ENCODE peak calls at places on chromosomes 13 and 19, in nine cellular contexts. T is transverse colon, S is A549, A is stomach, M is upper lobe of left lung, O is H1, E is K562, Y is suprapubic skin, F is SK-N-SH. W is an unnamed sample.

GRCh38 chr19:42140125-42140754 is 8.0 kb upstream of the POU2F2 start:
- DNase-seq in E (peak; percentile 48), A (peak; percentile 41), F (no peak), S (peak; percentile 53), Y (no peak), T (peak; percentile 48), O (peak; percentile 91), M (peak; percentile 69), W (no peak)

GRCh38 chr13:80339578-80339840 is 1.4 kb downstream of the SPRY2 start:
- DNase-seq in E (peak; percentile 11), S (no peak), F (peak; percentile 63), O (no peak), T (no peak), M (no peak), Y (no peak), A (no peak), W (no peak)

GRCh38 chr13:99969934-99970760 is 1.4 kb downstream of the ZIC5 start:
- DNase-seq in T (no peak), E (peak; percentile 91), A (no peak), O (peak; percentile 76), Y (no peak), F (no peak), M (peak; percentile 84), S (peak; percentile 83), W (no peak)

GRCh38 chr13:85277753-85278152 is 521.5 kb downstream of the SLITRK6 start:
- DNase-seq in M (no peak), F (no peak), E (no peak), T (no peak), S (peak; percentile 19), A (no peak), Y (no peak), O (no peak), W (no peak)

GRCh38 chr13:33639640-33640080 is 178.3 kb upstream of the RFC3 start:
- DNase-seq in Y (no peak), S (no peak), F (no peak), A (no peak), O (no peak), T (no peak), E (no peak), M (no peak), W (no peak)

GRCh38 chr13:35978607-35979316 is 152.4 kb downstream of the DCLK1 start:
- DNase-seq in Y (no peak), T (no peak), S (peak; percentile 40), M (no peak), E (peak; percentile 25), A (no peak), O (peak; percentile 72), F (peak; percentile 54), W (no peak)

GRCh38 chr19:32337176-32337808 is 8.1 kb upstream of the ZNF507 start:
- DNase-seq in T (no peak), Y (no peak), S (no peak), A (no peak), E (no peak), F (no peak), O (no peak), M (no peak), W (no peak)

GRCh38 chr13:113491418-113491883 is 940 bp upstream of the DCUN1D2 start:
- DNase-seq in Y (no peak), F (peak; percentile 78), A (peak; percentile 37), E (peak; percentile 61), T (peak; percentile 33), M (peak; percentile 81), O (peak; percentile 70), S (peak; percentile 20), W (no peak)

GRCh38 chr13:93230466-93230865 is 3.9 kb downstream of the GPC6 start:
- DNase-seq in S (no peak), E (no peak), M (no peak), O (no peak), A (no peak), F (no peak), Y (no peak), T (no peak), W (no peak)

GRCh38 chr13:37526710-37527446 is 71.7 kb downstream of the POSTN start:
- DNase-seq in T (no peak), S (no peak), O (no peak), Y (no peak), M (no peak), F (no peak), E (no peak), A (no peak), W (peak; percentile 8)

GRCh38 chr19:5434970-5435641 is 20.1 kb upstream of the ZNRF4 start:
- DNase-seq in Y (no peak), F (no peak), A (no peak), M (no peak), T (no peak), S (peak; percentile 74), O (no peak), E (peak; percentile 83), W (no peak)

GRCh38 chr19:4183967-4184717 is 1.7 kb downstream of the ANKRD24 start:
- DNase-seq in A (no peak), T (no peak), O (no peak), M (peak; percentile 81), Y (no peak), S (no peak), E (no peak), F (no peak), W (no peak)

GRCh38 chr19:36027696-36028095 is 5.0 kb downstream of the CLIP3 start:
- DNase-seq in E (no peak), O (no peak), A (no peak), M (no peak), T (no peak), Y (no peak), S (no peak), F (no peak), W (no peak)

GRCh38 chr13:19618925-19619324 is 14.5 kb upstream of the MPHOSPH8 start:
- DNase-seq in O (peak; percentile 46), A (no peak), S (peak; percentile 36), Y (no peak), T (no peak), F (peak; percentile 49), M (no peak), E (peak; percentile 28), W (no peak)

GRCh38 chr13:39655041-39655568 is 357 bp upstream of the COG6 start:
- DNase-seq in E (peak; percentile 5), S (no peak), O (no peak), T (no peak), A (no peak), Y (no peak), F (peak; percentile 2), M (no peak), W (no peak)
- TF ChIP-seq CTCF in E (no peak), S (no peak), O (no peak), T (no peak), A (no peak), Y (no peak), F (no peak), M (no peak), W (no peak)

DNA sequence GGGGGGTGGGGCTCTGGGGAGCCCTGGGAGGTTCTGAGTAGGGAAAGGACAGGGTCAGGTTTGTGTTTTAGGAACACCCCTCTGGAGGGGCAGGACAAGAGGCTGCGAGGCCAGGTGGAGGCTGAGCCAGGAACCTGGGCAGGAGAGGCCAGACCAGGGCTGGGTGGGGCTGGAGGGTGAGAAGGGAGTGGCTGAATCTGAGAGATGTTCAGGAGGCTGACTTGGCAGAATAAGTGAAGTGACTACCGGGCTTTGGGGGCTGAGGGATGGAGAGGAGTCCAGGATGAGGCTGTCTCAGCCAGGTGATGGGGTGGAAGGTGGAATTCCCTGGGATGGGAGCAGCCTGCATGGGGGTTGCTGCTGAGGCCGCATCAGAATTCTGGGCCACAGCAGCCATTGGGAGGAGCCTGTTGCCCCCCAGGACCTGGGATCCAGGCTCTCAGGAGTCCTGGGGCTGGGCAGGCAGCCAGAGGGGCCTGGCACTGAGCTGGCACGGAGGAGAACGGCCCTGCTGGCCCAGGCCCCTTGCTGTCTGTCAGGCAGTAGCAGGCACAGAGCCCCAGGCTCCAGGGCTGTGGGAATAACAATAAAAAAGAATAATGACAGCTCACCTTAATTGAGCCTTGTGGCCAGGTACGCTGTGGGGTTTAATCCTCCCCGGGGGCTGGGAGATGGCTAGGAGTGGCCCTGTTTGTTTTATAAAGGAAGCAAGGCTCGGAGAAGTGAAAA is 3.3 kb downstream of the PPP5C start:
- DNase-seq in M (no peak), E (peak; percentile 28), S (no peak), Y (no peak), A (no peak), F (no peak), O (no peak), T (peak; percentile 53), W (no peak)
- TF ChIP-seq EP300 in M (no peak), E (no peak), S (no peak), Y (no peak), A (no peak), F (no peak), O (no peak), T (no peak), W (no peak)

GRCh38 chr13:110507678-110508381 is 53.7 kb downstream of the RAB20 start:
- DNase-seq in Y (no peak), O (no peak), E (no peak), F (no peak), M (peak; percentile 80), S (no peak), A (peak; percentile 91), T (peak; percentile 82), W (no peak)
- TF ChIP-seq CTCF in Y (no peak), O (no peak), E (no peak), F (no peak), M (peak; percentile 15), S (no peak), A (peak; percentile 42), T (peak; percentile 33), W (no peak)

GRCh38 chr13:97310809-97311436 is 88.8 kb downstream of the MBNL2 start:
- DNase-seq in T (no peak), F (peak; percentile 55), S (no peak), A (no peak), O (no peak), M (no peak), E (no peak), Y (no peak), W (no peak)
- TF ChIP-seq EP300 in T (no peak), F (peak; percentile 86), S (no peak), A (no peak), O (no peak), M (no peak), E (no peak), Y (no peak), W (no peak)

DNA sequence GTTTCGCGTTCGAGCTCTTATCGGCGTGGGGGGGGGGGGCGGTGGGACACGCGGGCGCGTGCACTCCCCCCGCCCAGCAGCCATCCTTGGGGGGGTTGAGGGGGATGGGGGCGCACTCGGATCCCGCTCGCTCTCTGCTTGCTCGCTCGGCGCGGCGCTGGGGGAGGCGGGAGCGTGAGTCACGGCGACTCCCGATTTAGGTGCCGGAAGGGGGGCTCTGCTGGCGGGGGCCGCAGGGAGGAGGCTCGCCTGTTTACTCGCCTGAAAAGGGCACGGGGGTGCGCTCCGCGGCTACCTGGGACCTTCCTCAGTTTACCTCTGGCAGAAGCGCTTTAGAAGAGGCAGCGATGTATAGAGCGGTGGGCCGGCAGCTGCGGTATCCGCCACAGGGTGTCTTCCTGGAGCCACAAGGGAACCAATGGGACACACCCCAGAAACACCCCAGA is 1.1 kb upstream of the PDE4A start:
- DNase-seq in T (no peak), A (no peak), E (peak; percentile 73), Y (no peak), M (peak; percentile 87), S (peak; percentile 50), F (peak; percentile 51), O (no peak), W (no peak)
- TF ChIP-seq CTCF in T (no peak), A (no peak), E (no peak), Y (no peak), M (no peak), S (no peak), F (no peak), O (no peak), W (no peak)

W was measured in tibial nerve.